ENCODE peak calls at places on chromosomes 7 and 10, in five cellular contexts. T is non-pigmented ciliary epithelial cell; I is hippocampal formation; L is central memory CD4-positive, alpha-beta T cell; H is Caki2. V is an unnamed sample.

GRCh38 chr10:60123172-60123571 is 216.8 kb upstream of the CCDC6 start:
- DNase-seq in T (peak), I (no peak), L (no peak), H (peak), V (no peak)

GRCh38 chr7:738723-739454 is 11.8 kb upstream of the PRKAR1B start:
- DNase-seq in T (no peak), I (no peak), L (no peak), H (no peak), V (no peak)

GRCh38 chr10:14325325-14325955 is 5.3 kb downstream of the FRMD4A start:
- DNase-seq in T (no peak), I (no peak), L (peak), H (no peak), V (peak)

GRCh38 chr7:85733163-85733915 is 546.5 kb upstream of the SEMA3D start:
- DNase-seq in T (no peak), I (no peak), L (no peak), H (peak), V (no peak)

GRCh38 chr10:35443858-35444257 is 107.5 kb downstream of the CCNY start:
- DNase-seq in T (no peak), I (no peak), L (no peak), H (no peak), V (no peak)

GRCh38 chr10:1089017-1089689 is 33.0 kb downstream of the WDR37 start:
- DNase-seq in T (no peak), I (no peak), L (no peak), H (no peak), V (peak)

GRCh38 chr7:83689855-83690254 is 40.9 kb upstream of the SEMA3E start:
- DNase-seq in T (no peak), I (no peak), L (no peak), H (no peak), V (no peak)

GRCh38 chr7:10724449-10724848 is 249.2 kb upstream of the PHF14 start:
- DNase-seq in T (no peak), I (no peak), L (no peak), H (no peak), V (no peak)

GRCh38 chr7:112484671-112485097 is 3.9 kb downstream of the LSMEM1 start:
- DNase-seq in T (peak), I (no peak), L (no peak), H (peak), V (peak)

GRCh38 chr7:104366390-104366789 is 38.0 kb downstream of the LHFPL3 start:
- DNase-seq in T (no peak), I (no peak), L (no peak), H (no peak), V (no peak)

GRCh38 chr7:82567356-82567755 is 123.8 kb upstream of the CACNA2D1 start:
- DNase-seq in T (no peak), I (no peak), L (no peak), H (no peak), V (no peak)

GRCh38 chr7:46881507-46882127 is 700.3 kb downstream of the TNS3 start:
- DNase-seq in T (no peak), I (no peak), L (no peak), H (peak), V (no peak)

GRCh38 chr10:5615263-5615820 is 51.1 kb downstream of the ASB13 start:
- DNase-seq in T (no peak), I (no peak), L (no peak), H (no peak), V (peak)

GRCh38 chr7:152899482-152900166 is 140.1 kb downstream of the ACTR3B start:
- DNase-seq in T (no peak), I (no peak), L (no peak), H (no peak), V (no peak)

GRCh38 chr7:16904086-16904485 is 22.3 kb upstream of the AGR3 start:
- DNase-seq in T (no peak), I (no peak), L (no peak), H (no peak), V (no peak)

GRCh38 chr10:131453772-131454634 is 142.5 kb upstream of the TCERG1L start:
- DNase-seq in T (no peak), I (peak), L (peak), H (peak), V (peak)

GRCh38 chr7:74173074-74173473 is 1.1 kb upstream of the EIF4H start:
- DNase-seq in T (no peak), I (no peak), L (no peak), H (peak), V (no peak)

GRCh38 chr10:43448742-43449141 is 11.8 kb downstream of the ZNF487 start:
- DNase-seq in T (no peak), I (no peak), L (no peak), H (no peak), V (no peak)

GRCh38 chr10:102600816-102601215 is 43.5 kb upstream of the TRIM8 start:
- DNase-seq in T (no peak), I (no peak), L (no peak), H (no peak), V (no peak)

GRCh38 chr7:81447351-81447952 is 322.4 kb downstream of the HGF start:
- DNase-seq in T (peak), I (peak), L (no peak), H (peak), V (peak)

GRCh38 chr7:3884543-3884942 is 583.5 kb downstream of the SDK1 start:
- DNase-seq in T (no peak), I (no peak), L (no peak), H (no peak), V (no peak)

GRCh38 chr7:94971051-94971867 is 63.9 kb downstream of the PPP1R9A start:
- DNase-seq in T (no peak), I (no peak), L (no peak), H (peak), V (no peak)

GRCh38 chr10:114635101-114635500 is 23.0 kb downstream of the ABLIM1 start:
- DNase-seq in T (no peak), I (no peak), L (no peak), H (no peak), V (no peak)

GRCh38 chr10:103558916-103559315 is 65.4 kb downstream of the NEURL1 start:
- DNase-seq in T (no peak), I (no peak), L (no peak), H (no peak), V (no peak)

GRCh38 chr10:113486531-113486930 is 66.3 kb upstream of the HABP2 start:
- DNase-seq in T (no peak), I (no peak), L (no peak), H (no peak), V (no peak)

GRCh38 chr7:130084037-130084875 is 13.9 kb downstream of the KLHDC10 start:
- DNase-seq in T (no peak), I (no peak), L (no peak), H (no peak), V (peak)

GRCh38 chr7:108001759-108002725 is 919 bp downstream of the LAMB1 start:
- DNase-seq in T (no peak), I (no peak), L (no peak), H (no peak), V (peak)

GRCh38 chr7:133854739-133855138 is 272.4 kb upstream of the LRGUK start:
- DNase-seq in T (no peak), I (peak), L (no peak), H (peak), V (peak)

GRCh38 chr7:46072722-46073121 is 151.7 kb upstream of the IGFBP3 start:
- DNase-seq in T (no peak), I (no peak), L (no peak), H (peak), V (no peak)